ENCODE peak calls at places on chromosomes 13 and 19, in four cellular contexts. G is OCI-LY7, S is tibial artery, B is A673. V is an unnamed sample.

GRCh38 chr13:46389985-46390384 is 2.9 kb upstream of the RUBCNL start:
- DNase-seq in S (no peak), B (peak; percentile 79), G (peak; percentile 90), V (peak; percentile 18)

GRCh38 chr13:61286148-61286745 is 129.4 kb downstream of the PCDH20 start:
- DNase-seq in S (no peak), G (peak; percentile 8), B (peak; percentile 61), V (no peak)

GRCh38 chr13:51643114-51643881 is 59.0 kb downstream of the WDFY2 start:
- DNase-seq in G (no peak), B (peak; percentile 82), S (no peak), V (no peak)

GRCh38 chr13:28429685-28430290 is 65.1 kb downstream of the FLT1 start:
- DNase-seq in S (no peak), B (peak; percentile 38), G (peak; percentile 91), V (no peak)

GRCh38 chr19:29610574-29611271 is 4.6 kb downstream of the POP4 start:
- DNase-seq in B (peak; percentile 74), S (peak; percentile 84), G (peak; percentile 95), V (peak; percentile 77)

GRCh38 chr19:33242911-33243310 is 17.3 kb upstream of the SLC7A10 start:
- DNase-seq in B (no peak), G (no peak), S (no peak), V (no peak)

GRCh38 chr13:65913173-65913572 is 1317.0 kb downstream of the PCDH9 start:
- DNase-seq in S (no peak), G (no peak), B (no peak), V (no peak)

GRCh38 chr13:77728265-77728966 is 30.9 kb downstream of the SLAIN1 start:
- DNase-seq in S (no peak), B (peak; percentile 44), G (no peak), V (no peak)

GRCh38 chr13:113879506-113880360 is 15.9 kb upstream of the GAS6 start:
- DNase-seq in S (no peak), B (no peak), G (no peak), V (no peak)

GRCh38 chr13:113320226-113320875 is 23.3 kb downstream of the LAMP1 start:
- DNase-seq in S (no peak), B (no peak), G (no peak), V (no peak)

GRCh38 chr19:11451327-11451941 is 16.0 kb downstream of the PRKCSH start:
- DNase-seq in B (no peak), S (no peak), G (no peak), V (no peak)

GRCh38 chr13:57624565-57625435 is 6.7 kb upstream of the PCDH17 start:
- DNase-seq in G (peak; percentile 35), B (peak; percentile 87), S (peak; percentile 44), V (no peak)

GRCh38 chr13:111909971-111910671 is 156.8 kb upstream of the SOX1 start:
- DNase-seq in B (no peak), S (no peak), G (no peak), V (no peak)

GRCh38 chr13:28558126-28558525 is 63.2 kb upstream of the FLT1 start:
- DNase-seq in S (no peak), B (peak; percentile 83), G (no peak), V (no peak)

GRCh38 chr13:107202371-107203023 is 634.6 kb upstream of the ARGLU1 start:
- DNase-seq in S (no peak), G (no peak), B (peak; percentile 79), V (peak; percentile 31)

GRCh38 chr13:36710396-36710795 is 36.6 kb downstream of the SERTM1 start:
- DNase-seq in S (no peak), G (no peak), B (no peak), V (no peak)

GRCh38 chr13:113442354-113442984 is 10.8 kb downstream of the ADPRHL1 start:
- DNase-seq in S (no peak), B (no peak), G (no peak), V (no peak)

GRCh38 chr19:8611890-8612806 is 1.6 kb upstream of the ADAMTS10 start:
- DNase-seq in G (no peak), B (peak; percentile 36), S (peak; percentile 85), V (peak; percentile 72)

GRCh38 chr19:49927526-49928264 is 1.3 kb upstream of the ATF5 start:
- DNase-seq in S (no peak), B (no peak), G (no peak), V (no peak)
- H3K27ac ChIP-seq in S (no peak overlapping the region), B (peak overlapping the region; percentile 100), G (peak overlapping the region; percentile 90), V (no peak overlapping the region)

GRCh38 chr19:47725759-47726401 is 12.7 kb downstream of the EHD2 start:
- DNase-seq in S (no peak), G (no peak), B (no peak), V (no peak)
- H3K27ac ChIP-seq in S (peak overlapping the region; percentile 91), G (no peak overlapping the region), B (no peak overlapping the region), V (peak overlapping the region; percentile 42)

GRCh38 chr19:9621156-9622037 is at the start of gene ZNF561:
- DNase-seq in G (peak; percentile 92), S (peak; percentile 79), B (peak; percentile 92), V (peak; percentile 86)
- H3K27ac ChIP-seq in G (peak within 1 kb of the TSS; percentile 66), S (peak within 1 kb of the TSS; percentile 74), B (peak within 1 kb of the TSS; percentile 96), V (peak within 1 kb of the TSS; percentile 95)

DNA sequence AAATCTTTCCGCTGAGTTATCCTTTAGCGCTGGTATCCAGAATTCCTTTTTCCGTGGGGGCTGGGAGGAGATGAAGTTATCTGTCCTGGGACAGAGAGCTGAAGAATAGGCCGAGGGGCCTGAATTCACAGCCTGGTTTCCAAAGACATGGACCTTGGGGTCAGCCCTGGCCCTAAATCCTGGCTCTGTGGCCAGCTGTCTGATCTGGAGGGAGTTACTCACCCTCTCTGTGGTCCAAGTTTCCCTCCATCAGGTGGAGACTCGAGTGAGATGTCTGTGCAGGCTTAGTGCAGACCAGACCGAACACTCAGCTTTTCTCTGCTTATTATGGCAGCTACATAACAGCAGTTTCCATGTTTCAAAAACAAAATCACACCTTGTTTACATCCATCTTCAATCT is 59.6 kb downstream of the CDADC1 start:
- DNase-seq in G (no peak), B (no peak), S (peak; percentile 76), V (no peak)
- H3K27ac ChIP-seq in G (no peak overlapping the region), B (no peak overlapping the region), S (peak overlapping the region; percentile 81), V (peak overlapping the region; percentile 85)